ENCODE peak calls at places on chromosomes 4 and X, in eight cellular contexts. One of them, this sample, is unnamed.

GRCh38 chr4:815464-816146 is 10.3 kb downstream of the CPLX1 start:
- DNase-seq in transverse colon: peak
- DNase-seq in suprapubic skin: no peak
- DNase-seq in HCT116: no peak
- DNase-seq in body of pancreas: no peak
- DNase-seq in tibial nerve: no peak
- DNase-seq in stomach: no peak
- DNase-seq in upper lobe of left lung: peak
- DNase-seq in this sample: no peak

GRCh38 chrX:40056420-40056819 is 41.3 kb downstream of the BCOR start:
- DNase-seq in transverse colon: no peak
- DNase-seq in suprapubic skin: no peak
- DNase-seq in HCT116: no peak
- DNase-seq in body of pancreas: no peak
- DNase-seq in tibial nerve: no peak
- DNase-seq in stomach: no peak
- DNase-seq in upper lobe of left lung: no peak
- DNase-seq in this sample: no peak

GRCh38 chrX:119325456-119325855 is 73.7 kb upstream of the SLC25A43 start:
- DNase-seq in transverse colon: no peak
- DNase-seq in suprapubic skin: no peak
- DNase-seq in HCT116: no peak
- DNase-seq in body of pancreas: no peak
- DNase-seq in tibial nerve: no peak
- DNase-seq in stomach: no peak
- DNase-seq in upper lobe of left lung: no peak
- DNase-seq in this sample: no peak

GRCh38 chrX:147476008-147476407 is 435.7 kb upstream of the FMR1 start:
- DNase-seq in transverse colon: peak
- DNase-seq in suprapubic skin: no peak
- DNase-seq in HCT116: no peak
- DNase-seq in body of pancreas: peak
- DNase-seq in tibial nerve: no peak
- DNase-seq in stomach: no peak
- DNase-seq in upper lobe of left lung: peak
- DNase-seq in this sample: no peak

GRCh38 chrX:2576793-2577192 is 76.0 kb upstream of the DHRSX start:
- DNase-seq in transverse colon: no peak
- DNase-seq in suprapubic skin: no peak
- DNase-seq in HCT116: peak
- DNase-seq in body of pancreas: no peak
- DNase-seq in tibial nerve: no peak
- DNase-seq in stomach: no peak
- DNase-seq in upper lobe of left lung: no peak
- DNase-seq in this sample: no peak

GRCh38 chr4:88725986-88726385 is 28.4 kb upstream of the NAP1L5 start:
- DNase-seq in transverse colon: no peak
- DNase-seq in suprapubic skin: no peak
- DNase-seq in HCT116: no peak
- DNase-seq in body of pancreas: no peak
- DNase-seq in tibial nerve: no peak
- DNase-seq in stomach: no peak
- DNase-seq in upper lobe of left lung: no peak
- DNase-seq in this sample: no peak

GRCh38 chr4:185738851-185739250 is 73.1 kb downstream of the SORBS2 start:
- DNase-seq in transverse colon: no peak
- DNase-seq in suprapubic skin: no peak
- DNase-seq in HCT116: no peak
- DNase-seq in body of pancreas: no peak
- DNase-seq in tibial nerve: no peak
- DNase-seq in stomach: no peak
- DNase-seq in upper lobe of left lung: no peak
- DNase-seq in this sample: no peak

GRCh38 chrX:57906790-57907189 is 3.5 kb downstream of the ZXDA start:
- DNase-seq in transverse colon: no peak
- DNase-seq in suprapubic skin: no peak
- DNase-seq in HCT116: no peak
- DNase-seq in body of pancreas: no peak
- DNase-seq in tibial nerve: no peak
- DNase-seq in stomach: no peak
- DNase-seq in upper lobe of left lung: no peak
- DNase-seq in this sample: no peak

GRCh38 chr4:1873291-1873690 is 2.1 kb downstream of the NSD2 start:
- DNase-seq in transverse colon: no peak
- DNase-seq in suprapubic skin: no peak
- DNase-seq in HCT116: no peak
- DNase-seq in body of pancreas: no peak
- DNase-seq in tibial nerve: no peak
- DNase-seq in stomach: no peak
- DNase-seq in upper lobe of left lung: no peak
- DNase-seq in this sample: no peak

GRCh38 chr4:98448923-98449322 is 187.7 kb downstream of the RAP1GDS1 start:
- DNase-seq in transverse colon: peak
- DNase-seq in suprapubic skin: no peak
- DNase-seq in HCT116: no peak
- DNase-seq in body of pancreas: no peak
- DNase-seq in tibial nerve: no peak
- DNase-seq in stomach: no peak
- DNase-seq in upper lobe of left lung: peak
- DNase-seq in this sample: no peak

GRCh38 chr4:139833131-139833930 is 167.7 kb downstream of the MGST2 start:
- DNase-seq in transverse colon: no peak
- DNase-seq in suprapubic skin: no peak
- DNase-seq in HCT116: no peak
- DNase-seq in body of pancreas: no peak
- DNase-seq in tibial nerve: no peak
- DNase-seq in stomach: no peak
- DNase-seq in upper lobe of left lung: no peak
- DNase-seq in this sample: no peak

GRCh38 chr4:2079926-2080325 is 20.8 kb downstream of the NAT8L start:
- DNase-seq in transverse colon: peak
- DNase-seq in suprapubic skin: peak
- DNase-seq in HCT116: no peak
- DNase-seq in body of pancreas: no peak
- DNase-seq in tibial nerve: no peak
- DNase-seq in stomach: no peak
- DNase-seq in upper lobe of left lung: peak
- DNase-seq in this sample: no peak

GRCh38 chr4:185754961-185755360 is 57.0 kb downstream of the SORBS2 start:
- DNase-seq in transverse colon: no peak
- DNase-seq in suprapubic skin: no peak
- DNase-seq in HCT116: no peak
- DNase-seq in body of pancreas: peak
- DNase-seq in tibial nerve: no peak
- DNase-seq in stomach: no peak
- DNase-seq in upper lobe of left lung: no peak
- DNase-seq in this sample: no peak

GRCh38 chrX:15336023-15336413 is 695 bp upstream of the PIGA start:
- DNase-seq in transverse colon: peak
- DNase-seq in suprapubic skin: no peak
- DNase-seq in HCT116: no peak
- DNase-seq in body of pancreas: peak
- DNase-seq in tibial nerve: no peak
- DNase-seq in stomach: no peak
- DNase-seq in upper lobe of left lung: peak
- DNase-seq in this sample: no peak

GRCh38 chrX:78377186-78377585 is 49.8 kb upstream of the CYSLTR1 start:
- DNase-seq in transverse colon: no peak
- DNase-seq in suprapubic skin: no peak
- DNase-seq in HCT116: no peak
- DNase-seq in body of pancreas: no peak
- DNase-seq in tibial nerve: no peak
- DNase-seq in stomach: no peak
- DNase-seq in upper lobe of left lung: no peak
- DNase-seq in this sample: no peak

GRCh38 chrX:18351774-18352173 is 2.7 kb downstream of the SCML2 start:
- DNase-seq in transverse colon: no peak
- DNase-seq in suprapubic skin: no peak
- DNase-seq in HCT116: no peak
- DNase-seq in body of pancreas: no peak
- DNase-seq in tibial nerve: no peak
- DNase-seq in stomach: no peak
- DNase-seq in upper lobe of left lung: no peak
- DNase-seq in this sample: no peak

GRCh38 chr4:132001542-132001941 is 1147.6 kb upstream of the PCDH10 start:
- DNase-seq in transverse colon: no peak
- DNase-seq in suprapubic skin: no peak
- DNase-seq in HCT116: no peak
- DNase-seq in body of pancreas: no peak
- DNase-seq in tibial nerve: no peak
- DNase-seq in stomach: no peak
- DNase-seq in upper lobe of left lung: no peak
- DNase-seq in this sample: peak

GRCh38 chr4:55491486-55491885 is 55.2 kb downstream of the CLOCK start:
- DNase-seq in transverse colon: no peak
- DNase-seq in suprapubic skin: no peak
- DNase-seq in HCT116: no peak
- DNase-seq in body of pancreas: no peak
- DNase-seq in tibial nerve: no peak
- DNase-seq in stomach: no peak
- DNase-seq in upper lobe of left lung: no peak
- DNase-seq in this sample: no peak

GRCh38 chr4:3805026-3805425 is 38.8 kb downstream of the ADRA2C start:
- DNase-seq in transverse colon: no peak
- DNase-seq in suprapubic skin: no peak
- DNase-seq in HCT116: no peak
- DNase-seq in body of pancreas: no peak
- DNase-seq in tibial nerve: no peak
- DNase-seq in stomach: no peak
- DNase-seq in upper lobe of left lung: no peak
- DNase-seq in this sample: no peak

GRCh38 chr4:41806807-41807206 is 58.3 kb upstream of the PHOX2B start:
- DNase-seq in transverse colon: no peak
- DNase-seq in suprapubic skin: no peak
- DNase-seq in HCT116: no peak
- DNase-seq in body of pancreas: no peak
- DNase-seq in tibial nerve: no peak
- DNase-seq in stomach: no peak
- DNase-seq in upper lobe of left lung: no peak
- DNase-seq in this sample: no peak

GRCh38 chr4:184003433-184003832 is 98.3 kb downstream of the STOX2 start:
- DNase-seq in transverse colon: no peak
- DNase-seq in suprapubic skin: no peak
- DNase-seq in HCT116: no peak
- DNase-seq in body of pancreas: no peak
- DNase-seq in tibial nerve: no peak
- DNase-seq in stomach: no peak
- DNase-seq in upper lobe of left lung: no peak
- DNase-seq in this sample: no peak
- TF ChIP-seq POLR2A in transverse colon: no peak
- TF ChIP-seq POLR2A in suprapubic skin: no peak
- TF ChIP-seq POLR2A in HCT116: no peak
- TF ChIP-seq POLR2A in body of pancreas: no peak
- TF ChIP-seq POLR2A in tibial nerve: no peak
- TF ChIP-seq POLR2A in stomach: no peak
- TF ChIP-seq POLR2A in upper lobe of left lung: no peak
- TF ChIP-seq POLR2A in this sample: no peak

GRCh38 chrX:30888526-30889146 is 418 bp downstream of the TAB3 start:
- DNase-seq in transverse colon: peak
- DNase-seq in suprapubic skin: peak
- DNase-seq in HCT116: no peak
- DNase-seq in body of pancreas: no peak
- DNase-seq in tibial nerve: no peak
- DNase-seq in stomach: no peak
- DNase-seq in upper lobe of left lung: peak
- DNase-seq in this sample: no peak

GRCh38 chrX:30887721-30888120 is 1.3 kb downstream of the TAB3 start:
- DNase-seq in transverse colon: no peak
- DNase-seq in suprapubic skin: no peak
- DNase-seq in HCT116: no peak
- DNase-seq in body of pancreas: no peak
- DNase-seq in tibial nerve: no peak
- DNase-seq in stomach: no peak
- DNase-seq in upper lobe of left lung: no peak
- DNase-seq in this sample: no peak

GRCh38 chrX:30892591-30892990 is 3.5 kb upstream of the TAB3 start:
- DNase-seq in transverse colon: no peak
- DNase-seq in suprapubic skin: no peak
- DNase-seq in HCT116: peak
- DNase-seq in body of pancreas: peak
- DNase-seq in tibial nerve: no peak
- DNase-seq in stomach: no peak
- DNase-seq in upper lobe of left lung: peak
- DNase-seq in this sample: no peak

GRCh38 chrX:30887288-30887687 is 1.8 kb downstream of the TAB3 start:
- DNase-seq in transverse colon: no peak
- DNase-seq in suprapubic skin: no peak
- DNase-seq in HCT116: no peak
- DNase-seq in body of pancreas: no peak
- DNase-seq in tibial nerve: no peak
- DNase-seq in stomach: no peak
- DNase-seq in upper lobe of left lung: no peak
- DNase-seq in this sample: no peak

GRCh38 chrX:30889147-30890125 is at the start of gene TAB3:
- DNase-seq in transverse colon: peak
- DNase-seq in suprapubic skin: peak
- DNase-seq in HCT116: peak
- DNase-seq in body of pancreas: peak
- DNase-seq in tibial nerve: peak
- DNase-seq in stomach: peak
- DNase-seq in upper lobe of left lung: peak
- DNase-seq in this sample: peak
- TF ChIP-seq POLR2A in transverse colon: peak
- TF ChIP-seq POLR2A in suprapubic skin: peak
- TF ChIP-seq POLR2A in HCT116: no peak
- TF ChIP-seq POLR2A in body of pancreas: peak
- TF ChIP-seq POLR2A in tibial nerve: peak
- TF ChIP-seq POLR2A in stomach: peak
- TF ChIP-seq POLR2A in upper lobe of left lung: peak
- TF ChIP-seq POLR2A in this sample: peak

GRCh38 chrX:49191033-49191871 is 5.1 kb upstream of the PRICKLE3 start:
- DNase-seq in transverse colon: peak
- DNase-seq in suprapubic skin: peak
- DNase-seq in HCT116: peak
- DNase-seq in body of pancreas: peak
- DNase-seq in tibial nerve: peak
- DNase-seq in stomach: peak
- DNase-seq in upper lobe of left lung: peak
- DNase-seq in this sample: peak
- TF ChIP-seq POLR2A in transverse colon: peak
- TF ChIP-seq POLR2A in suprapubic skin: peak
- TF ChIP-seq POLR2A in HCT116: peak
- TF ChIP-seq POLR2A in body of pancreas: peak
- TF ChIP-seq POLR2A in tibial nerve: peak
- TF ChIP-seq POLR2A in stomach: no peak
- TF ChIP-seq POLR2A in upper lobe of left lung: peak
- TF ChIP-seq POLR2A in this sample: peak

DNA sequence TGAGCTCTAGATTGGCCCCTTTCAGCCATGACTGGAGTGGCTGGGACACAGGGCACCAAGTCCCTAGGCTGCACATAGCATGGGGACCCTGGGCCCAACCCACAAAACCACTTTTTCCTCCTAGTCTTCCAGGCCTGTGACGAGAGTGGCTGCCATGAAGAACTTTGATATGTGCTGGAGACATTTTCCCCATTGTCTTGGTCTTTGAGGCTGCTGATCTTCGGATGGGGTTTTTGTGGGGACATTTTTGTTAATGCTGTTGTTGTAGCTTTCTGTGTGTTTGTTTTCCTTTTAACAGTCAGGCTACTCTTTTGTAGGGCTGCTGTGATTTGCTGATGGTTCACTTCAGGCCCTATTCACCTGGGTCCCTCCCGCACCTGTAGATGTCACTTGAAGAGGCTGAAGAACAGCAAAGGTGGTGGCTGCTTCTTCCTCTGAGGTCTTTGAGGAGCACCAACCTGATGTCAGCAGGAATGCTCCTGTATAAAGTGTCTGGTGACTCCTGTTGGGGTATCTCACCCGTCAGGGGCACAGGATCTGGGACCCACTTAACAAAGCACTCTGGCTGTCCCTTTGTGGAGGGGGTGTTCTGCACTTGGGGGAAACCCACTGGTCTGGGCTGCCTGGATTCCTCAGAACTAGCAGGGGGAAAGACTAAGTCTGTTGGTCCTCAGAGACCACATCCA is 49.6 kb upstream of the GRID2 start:
- DNase-seq in transverse colon: no peak
- DNase-seq in suprapubic skin: no peak
- DNase-seq in HCT116: no peak
- DNase-seq in body of pancreas: no peak
- DNase-seq in tibial nerve: no peak
- DNase-seq in stomach: no peak
- DNase-seq in upper lobe of left lung: no peak
- DNase-seq in this sample: no peak
- TF ChIP-seq POLR2A in transverse colon: no peak
- TF ChIP-seq POLR2A in suprapubic skin: no peak
- TF ChIP-seq POLR2A in HCT116: no peak
- TF ChIP-seq POLR2A in body of pancreas: no peak
- TF ChIP-seq POLR2A in tibial nerve: no peak
- TF ChIP-seq POLR2A in stomach: no peak
- TF ChIP-seq POLR2A in upper lobe of left lung: no peak
- TF ChIP-seq POLR2A in this sample: no peak